ENCODE peak calls at places on chromosome 5, in ten cellular contexts. X is stomach, G is vagina, E is Peyer's patch, A is uterus, D is right lobe of liver, J is IMR-90, Z is K562, B is gastrocnemius medialis, S is suprapubic skin. Y is an unnamed sample.

GRCh38 chr5:2710910-2711309 is 40.6 kb downstream of the IRX2 start:
- DNase-seq in X (no peak), G (no peak), E (no peak), A (no peak), D (no peak), J (no peak), Z (no peak), B (no peak), S (no peak), Y (no peak)

GRCh38 chr5:44294492-44294891 is 94.7 kb downstream of the FGF10 start:
- DNase-seq in X (no peak), G (no peak), E (no peak), A (peak), D (no peak), J (no peak), Z (no peak), B (peak), S (peak), Y (no peak)

GRCh38 chr5:7927466-7928375 is 58.8 kb downstream of the MTRR start:
- DNase-seq in X (peak), G (no peak), E (peak), A (no peak), D (no peak), J (peak), Z (peak), B (no peak), S (no peak), Y (no peak)

GRCh38 chr5:178297751-178298150 is 65.1 kb upstream of the PHYKPL start:
- DNase-seq in X (no peak), G (no peak), E (no peak), A (no peak), D (peak), J (no peak), Z (no peak), B (peak), S (peak), Y (no peak)

GRCh38 chr5:176887252-176887849 is 11.8 kb downstream of the HK3 start:
- DNase-seq in X (no peak), G (no peak), E (no peak), A (no peak), D (no peak), J (no peak), Z (no peak), B (peak), S (peak), Y (no peak)

GRCh38 chr5:73793911-73794310 is 167.9 kb downstream of the ARHGEF28 start:
- DNase-seq in X (no peak), G (no peak), E (no peak), A (no peak), D (no peak), J (peak), Z (no peak), B (no peak), S (no peak), Y (no peak)

GRCh38 chr5:169173372-169173771 is 127.6 kb downstream of the SLIT3 start:
- DNase-seq in X (no peak), G (no peak), E (no peak), A (no peak), D (no peak), J (no peak), Z (no peak), B (no peak), S (no peak), Y (no peak)

GRCh38 chr5:1637639-1638481 is 114.1 kb upstream of the LPCAT1 start:
- DNase-seq in X (no peak), G (no peak), E (peak), A (no peak), D (no peak), J (no peak), Z (no peak), B (no peak), S (peak), Y (no peak)

GRCh38 chr5:68749648-68750047 is 344.2 kb upstream of the SLC30A5 start:
- DNase-seq in X (no peak), G (no peak), E (no peak), A (no peak), D (no peak), J (no peak), Z (no peak), B (peak), S (no peak), Y (no peak)

GRCh38 chr5:87686018-87686417 is 273.3 kb upstream of the CCNH start:
- DNase-seq in X (no peak), G (no peak), E (no peak), A (no peak), D (no peak), J (no peak), Z (no peak), B (no peak), S (no peak), Y (no peak)

GRCh38 chr5:6873359-6873758 is 160.1 kb downstream of the TENT4A start:
- DNase-seq in X (no peak), G (peak), E (no peak), A (no peak), D (no peak), J (no peak), Z (no peak), B (no peak), S (no peak), Y (no peak)

GRCh38 chr5:160083501-160083900 is 35.7 kb downstream of the PWWP2A start:
- DNase-seq in X (no peak), G (no peak), E (no peak), A (no peak), D (no peak), J (no peak), Z (no peak), B (no peak), S (no peak), Y (no peak)

GRCh38 chr5:1810581-1811101 is 9.4 kb downstream of the NDUFS6 start:
- DNase-seq in X (no peak), G (no peak), E (no peak), A (no peak), D (no peak), J (no peak), Z (no peak), B (no peak), S (peak), Y (no peak)

GRCh38 chr5:10844016-10844415 is 83.0 kb upstream of the DAP start:
- DNase-seq in X (no peak), G (no peak), E (no peak), A (no peak), D (no peak), J (no peak), Z (no peak), B (no peak), S (no peak), Y (no peak)

GRCh38 chr5:126877011-126877410 is 100.1 kb downstream of the LMNB1 start:
- DNase-seq in X (no peak), G (no peak), E (no peak), A (no peak), D (no peak), J (no peak), Z (no peak), B (no peak), S (no peak), Y (no peak)

GRCh38 chr5:21823588-21823987 is 1029.6 kb downstream of the CDH12 start:
- DNase-seq in X (no peak), G (no peak), E (no peak), A (no peak), D (no peak), J (peak), Z (no peak), B (no peak), S (no peak), Y (no peak)

GRCh38 chr5:543755-544674 is 19.8 kb upstream of the SLC9A3 start:
- DNase-seq in X (peak), G (no peak), E (peak), A (no peak), D (peak), J (no peak), Z (peak), B (peak), S (peak), Y (no peak)

GRCh38 chr5:136399512-136399911 is 34.2 kb upstream of the TRPC7 start:
- DNase-seq in X (no peak), G (no peak), E (no peak), A (no peak), D (no peak), J (peak), Z (no peak), B (no peak), S (no peak), Y (no peak)

GRCh38 chr5:75567710-75568109 is 43.5 kb upstream of the ANKDD1B start:
- DNase-seq in X (no peak), G (no peak), E (no peak), A (no peak), D (no peak), J (peak), Z (peak), B (no peak), S (no peak), Y (no peak)

GRCh38 chr5:59062986-59063683 is 480.3 kb downstream of the RAB3C start:
- DNase-seq in X (no peak), G (no peak), E (no peak), A (no peak), D (no peak), J (no peak), Z (no peak), B (no peak), S (no peak), Y (no peak)

GRCh38 chr5:142472306-142472951 is 147.6 kb upstream of the SPRY4 start:
- DNase-seq in X (no peak), G (no peak), E (peak), A (no peak), D (no peak), J (peak), Z (peak), B (no peak), S (no peak), Y (no peak)
- TF ChIP-seq POLR2A in X (no peak), G (no peak), E (no peak), A (no peak), D (no peak), J (no peak), Z (no peak), B (no peak), S (no peak), Y (no peak)

GRCh38 chr5:55636711-55637110 is 75.4 kb downstream of the SLC38A9 start:
- DNase-seq in X (no peak), G (no peak), E (peak), A (peak), D (peak), J (peak), Z (no peak), B (peak), S (no peak), Y (no peak)

GRCh38 chr5:55636177-55636576 is 75.9 kb downstream of the SLC38A9 start:
- DNase-seq in X (no peak), G (no peak), E (no peak), A (no peak), D (no peak), J (no peak), Z (no peak), B (no peak), S (no peak), Y (no peak)

GRCh38 chr5:55633574-55634203 is 78.4 kb downstream of the SLC38A9 start:
- DNase-seq in X (no peak), G (no peak), E (no peak), A (no peak), D (no peak), J (peak), Z (no peak), B (peak), S (no peak), Y (no peak)

GRCh38 chr5:55634866-55635265 is 77.3 kb downstream of the SLC38A9 start:
- DNase-seq in X (no peak), G (no peak), E (no peak), A (no peak), D (no peak), J (no peak), Z (no peak), B (no peak), S (no peak), Y (no peak)

DNA sequence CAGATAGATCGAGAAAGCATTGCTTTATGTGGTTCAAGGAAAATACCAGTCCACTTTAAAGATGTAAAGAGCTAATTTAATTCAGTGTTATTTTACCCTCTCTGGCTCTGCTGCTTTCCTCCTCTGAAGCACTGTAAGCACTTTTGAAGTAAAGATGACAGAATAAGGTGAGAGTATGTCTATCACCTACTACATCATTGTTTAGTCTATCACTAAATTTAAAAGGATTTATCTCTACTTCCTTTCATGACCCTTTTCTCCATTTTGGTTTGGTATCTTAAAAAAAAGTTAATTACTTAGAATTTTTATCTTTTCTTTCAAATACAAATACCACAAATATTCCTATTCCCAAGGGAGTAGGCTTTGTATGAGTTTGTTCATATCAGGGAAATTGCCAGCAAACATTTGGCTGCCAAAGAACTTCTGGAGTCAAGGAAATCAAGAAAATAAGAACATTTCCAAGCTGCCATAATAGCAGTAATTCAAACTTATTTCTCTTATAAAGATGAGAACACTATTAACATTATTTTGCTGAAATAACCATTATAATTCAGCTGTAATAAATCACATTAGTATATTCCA is 77.8 kb downstream of the SLC38A9 start:
- DNase-seq in X (no peak), G (no peak), E (no peak), A (no peak), D (no peak), J (peak), Z (no peak), B (no peak), S (no peak), Y (no peak)
- H3K27ac ChIP-seq in X (peak), G (peak), E (peak), A (peak), D (peak), J (no peak), Z (no peak), B (peak), S (peak), Y (peak)

GRCh38 chr5:32383065-32383464 is 61.5 kb downstream of the ZFR start:
- DNase-seq in X (no peak), G (no peak), E (no peak), A (no peak), D (no peak), J (no peak), Z (no peak), B (no peak), S (no peak), Y (no peak)
- TF ChIP-seq POLR2A in X (no peak), G (no peak), E (no peak), A (no peak), D (no peak), J (no peak), Z (no peak), B (no peak), S (no peak), Y (no peak)

GRCh38 chr5:150458819-150459557 is 9.4 kb upstream of the RPS14 start:
- DNase-seq in X (peak), G (no peak), E (peak), A (peak), D (peak), J (peak), Z (peak), B (peak), S (peak), Y (no peak)
- H3K27ac ChIP-seq in X (no peak), G (peak), E (no peak), A (no peak), D (no peak), J (peak), Z (no peak), B (peak), S (no peak), Y (peak)

DNA sequence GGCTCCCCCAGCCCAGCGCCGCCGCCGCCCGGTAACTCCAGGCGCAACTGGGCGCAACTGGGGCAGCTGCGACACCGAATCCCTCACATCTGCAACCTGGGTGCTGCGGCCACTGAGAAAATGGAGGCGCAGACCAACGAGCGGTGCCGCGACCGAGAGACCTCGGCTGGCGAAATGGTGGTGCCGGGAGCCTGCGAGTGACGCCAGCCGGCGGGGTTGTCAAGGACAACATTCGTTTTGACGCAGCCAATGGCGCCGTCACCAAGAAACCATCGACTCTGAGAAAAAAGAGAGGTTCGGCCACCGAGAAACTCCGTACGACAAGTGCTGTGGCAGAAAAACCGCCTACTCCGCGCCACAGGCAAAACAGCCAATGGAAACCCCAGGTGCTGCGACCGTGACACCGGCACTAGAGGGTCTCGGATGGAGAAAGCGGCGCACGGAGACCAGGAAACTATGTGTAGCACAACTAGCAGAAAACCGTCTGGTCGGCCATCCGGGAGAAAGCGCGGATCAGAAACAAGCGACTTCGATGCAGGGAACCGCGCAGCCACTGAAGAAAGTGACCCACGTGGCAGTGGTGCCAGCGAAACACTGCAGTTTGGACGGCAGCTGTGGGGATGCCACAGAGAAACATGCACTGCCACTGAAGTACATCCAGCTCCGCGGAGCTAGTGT is 88.8 kb downstream of the ANXA2R start:
- DNase-seq in X (peak), G (no peak), E (peak), A (peak), D (peak), J (peak), Z (no peak), B (peak), S (no peak), Y (no peak)
- TF ChIP-seq POLR2A in X (no peak), G (no peak), E (no peak), A (no peak), D (no peak), J (no peak), Z (no peak), B (no peak), S (no peak), Y (no peak)

GRCh38 chr5:78922879-78923621 is 62.1 kb downstream of the ARSB start:
- DNase-seq in X (peak), G (no peak), E (no peak), A (no peak), D (no peak), J (no peak), Z (no peak), B (no peak), S (no peak), Y (no peak)
- H3K27ac ChIP-seq in X (peak), G (no peak), E (no peak), A (no peak), D (no peak), J (no peak), Z (no peak), B (no peak), S (no peak), Y (no peak)

GRCh38 chr5:150641826-150642566 is 1.5 kb downstream of the SYNPO start:
- DNase-seq in X (no peak), G (no peak), E (no peak), A (no peak), D (no peak), J (no peak), Z (no peak), B (no peak), S (no peak), Y (no peak)
- TF ChIP-seq POLR2A in X (no peak), G (no peak), E (no peak), A (no peak), D (no peak), J (no peak), Z (no peak), B (no peak), S (no peak), Y (no peak)

GRCh38 chr5:72555871-72556270 is 48.7 kb upstream of the ZNF366 start:
- DNase-seq in X (no peak), G (no peak), E (no peak), A (no peak), D (no peak), J (no peak), Z (no peak), B (no peak), S (no peak), Y (no peak)
- H3K27ac ChIP-seq in X (peak), G (peak), E (peak), A (peak), D (no peak), J (no peak), Z (no peak), B (no peak), S (peak), Y (peak)

DNA sequence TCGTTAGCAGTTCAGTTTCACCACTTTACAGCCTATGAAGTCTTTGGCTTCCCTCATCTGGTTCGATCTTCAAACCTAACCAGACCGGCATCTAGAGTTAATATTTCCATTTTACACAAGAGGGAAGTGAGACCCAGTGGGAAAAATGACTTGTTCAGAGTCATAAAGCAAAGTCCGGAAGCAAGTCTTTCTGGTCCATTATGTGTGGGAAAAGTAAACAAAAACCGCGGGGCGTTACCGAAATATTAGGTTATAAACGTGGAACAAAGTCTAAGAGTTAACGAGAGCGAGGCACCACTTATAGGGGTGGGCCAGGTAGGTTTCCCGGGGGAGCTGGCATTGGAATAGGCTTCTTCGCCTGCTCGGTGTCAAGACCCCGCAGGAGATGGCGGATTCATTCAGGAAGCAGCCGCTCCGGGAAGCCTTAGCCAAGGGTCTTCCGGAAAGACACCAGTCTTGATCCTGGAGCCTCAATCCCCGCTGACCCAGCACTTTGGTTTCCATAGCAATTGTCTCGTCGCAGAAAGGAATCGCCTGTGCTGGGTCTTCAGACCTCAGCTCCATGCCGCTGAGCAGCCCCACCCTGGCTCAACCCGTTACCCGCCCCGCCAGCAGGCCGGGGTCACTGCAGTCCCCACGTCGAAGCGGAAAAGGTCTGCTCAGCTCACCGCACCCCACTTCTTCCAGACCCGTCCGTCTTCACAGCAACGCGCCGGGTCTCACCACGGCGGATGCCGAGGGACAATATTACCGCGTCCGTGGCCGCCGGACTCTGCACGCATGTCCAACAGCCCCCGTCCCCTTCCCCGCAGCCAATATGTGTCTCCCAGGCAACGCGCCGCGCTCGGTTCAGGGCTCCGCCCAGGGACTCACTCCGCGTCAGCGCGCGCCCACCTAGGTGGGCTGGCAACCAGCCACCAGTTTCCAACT is at the start of gene C5orf52:
- DNase-seq in X (no peak), G (peak), E (peak), A (peak), D (peak), J (peak), Z (no peak), B (no peak), S (no peak), Y (no peak)
- TF ChIP-seq POLR2A in X (no peak), G (no peak), E (peak), A (no peak), D (no peak), J (no peak), Z (no peak), B (no peak), S (no peak), Y (no peak)

DNA sequence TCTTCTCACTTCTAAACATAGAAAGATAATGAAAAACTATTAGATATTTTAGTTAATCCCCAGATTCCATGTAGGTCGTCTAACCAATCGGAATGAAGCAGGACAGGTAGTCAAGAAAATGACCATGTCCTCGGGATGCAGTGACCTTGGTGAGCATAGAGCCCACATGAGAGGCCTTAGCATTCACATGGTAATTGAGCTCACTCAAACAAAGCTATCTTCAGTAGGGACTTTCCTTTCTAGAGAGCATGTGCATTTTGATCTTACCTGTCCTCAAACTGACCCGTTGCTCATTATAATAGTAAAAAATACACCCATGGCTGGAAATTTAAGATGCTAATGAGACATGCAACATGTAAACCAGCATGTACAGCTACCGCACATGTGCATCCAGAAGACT is 273.9 kb upstream of the CDH9 start:
- DNase-seq in X (no peak), G (no peak), E (no peak), A (no peak), D (no peak), J (no peak), Z (no peak), B (no peak), S (no peak), Y (no peak)
- H3K27ac ChIP-seq in X (no peak), G (no peak), E (no peak), A (no peak), D (no peak), J (no peak), Z (no peak), B (no peak), S (no peak), Y (no peak)